ENCODE peak calls at places on chromosome 16, in seven cellular contexts. Y, W, T, X, P, H and O are unnamed samples.

GRCh38 chr16:30018731-30019158 is 4.3 kb upstream of the C16orf92 start:
- DNase-seq in Y (no peak), W (no peak), T (no peak), X (no peak), P (no peak), H (no peak), O (no peak)

GRCh38 chr16:57540906-57541753 is 1.3 kb upstream of the ADGRG5 start:
- DNase-seq in Y (peak; percentile 25), W (no peak), T (no peak), X (peak; percentile 44), P (no peak), H (no peak), O (no peak)

GRCh38 chr16:56611281-56611833 is 3.0 kb downstream of the MT2A start:
- DNase-seq in Y (peak; percentile 69), W (peak; percentile 68), T (peak; percentile 59), X (peak; percentile 91), P (peak; percentile 45), H (no peak), O (no peak)

GRCh38 chr16:11621920-11622651 is 35.4 kb upstream of the LITAF start:
- DNase-seq in Y (no peak), W (no peak), T (no peak), X (no peak), P (no peak), H (no peak), O (no peak)

GRCh38 chr16:2511128-2511785 is 2.5 kb upstream of the ATP6V0C start:
- DNase-seq in Y (peak; percentile 58), W (peak; percentile 86), T (peak; percentile 57), X (peak; percentile 92), P (peak; percentile 59), H (peak; percentile 49), O (no peak)

GRCh38 chr16:67444259-67445125 is 13.6 kb downstream of the HSD11B2 start:
- DNase-seq in Y (no peak), W (no peak), T (no peak), X (no peak), P (no peak), H (peak; percentile 63), O (no peak)

GRCh38 chr16:648071-648785 is 937 bp upstream of the WDR90 start:
- DNase-seq in Y (peak; percentile 83), W (no peak), T (peak; percentile 24), X (no peak), P (no peak), H (peak; percentile 75), O (no peak)

GRCh38 chr16:30948087-30948955 is 547 bp upstream of the ORAI3 start:
- DNase-seq in Y (peak; percentile 80), W (peak; percentile 99), T (peak; percentile 99), X (peak; percentile 97), P (peak; percentile 97), H (peak; percentile 100), O (peak; percentile 98)

GRCh38 chr16:56700195-56700594 is 17.9 kb downstream of the MT1X start:
- DNase-seq in Y (no peak), W (peak; percentile 43), T (peak; percentile 53), X (no peak), P (no peak), H (no peak), O (no peak)

GRCh38 chr16:11224894-11225676 is 30.9 kb downstream of the SOCS1 start:
- DNase-seq in Y (peak; percentile 47), W (no peak), T (no peak), X (no peak), P (no peak), H (no peak), O (no peak)

GRCh38 chr16:69310479-69311114 is 553 bp upstream of the VPS4A start:
- DNase-seq in Y (no peak), W (no peak), T (no peak), X (no peak), P (no peak), H (no peak), O (no peak)

GRCh38 chr16:67226804-67227566 is at the start of gene TMEM208:
- DNase-seq in Y (peak; percentile 98), W (peak; percentile 99), T (peak; percentile 99), X (peak; percentile 98), P (peak; percentile 98), H (peak; percentile 100), O (peak; percentile 95)

GRCh38 chr16:4057439-4057877 is 58.8 kb downstream of the ADCY9 start:
- DNase-seq in Y (no peak), W (peak; percentile 73), T (peak; percentile 68), X (no peak), P (no peak), H (no peak), O (no peak)

GRCh38 chr16:67248401-67249177 is at the start of gene SLC9A5:
- DNase-seq in Y (no peak), W (no peak), T (no peak), X (no peak), P (peak; percentile 38), H (peak; percentile 65), O (no peak)

GRCh38 chr16:12639044-12639443 is 164.6 kb downstream of the CPPED1 start:
- DNase-seq in Y (no peak), W (peak; percentile 35), T (peak; percentile 31), X (no peak), P (no peak), H (no peak), O (peak; percentile 17)

GRCh38 chr16:88062341-88062861 is 111.2 kb downstream of the BANP start:
- DNase-seq in Y (no peak), W (peak; percentile 78), T (peak; percentile 78), X (peak; percentile 85), P (no peak), H (no peak), O (peak; percentile 30)
- TF ChIP-seq CTCF in Y (no peak), W (no peak), T (no peak), X (no peak), P (no peak), H (no peak), O (no peak)

GRCh38 chr16:86932130-86932982 is 354.0 kb downstream of the FOXL1 start:
- DNase-seq in Y (no peak), W (no peak), T (no peak), X (no peak), P (no peak), H (no peak), O (no peak)

GRCh38 chr16:86930001-86930400 is 351.7 kb downstream of the FOXL1 start:
- DNase-seq in Y (no peak), W (no peak), T (no peak), X (no peak), P (no peak), H (no peak), O (no peak)

GRCh38 chr16:86930663-86931062 is 352.3 kb downstream of the FOXL1 start:
- DNase-seq in Y (no peak), W (no peak), T (no peak), X (no peak), P (no peak), H (no peak), O (no peak)

GRCh38 chr16:86929149-86929871 is 351.0 kb downstream of the FOXL1 start:
- DNase-seq in Y (no peak), W (peak; percentile 92), T (peak; percentile 84), X (peak; percentile 71), P (peak; percentile 96), H (no peak), O (no peak)

DNA sequence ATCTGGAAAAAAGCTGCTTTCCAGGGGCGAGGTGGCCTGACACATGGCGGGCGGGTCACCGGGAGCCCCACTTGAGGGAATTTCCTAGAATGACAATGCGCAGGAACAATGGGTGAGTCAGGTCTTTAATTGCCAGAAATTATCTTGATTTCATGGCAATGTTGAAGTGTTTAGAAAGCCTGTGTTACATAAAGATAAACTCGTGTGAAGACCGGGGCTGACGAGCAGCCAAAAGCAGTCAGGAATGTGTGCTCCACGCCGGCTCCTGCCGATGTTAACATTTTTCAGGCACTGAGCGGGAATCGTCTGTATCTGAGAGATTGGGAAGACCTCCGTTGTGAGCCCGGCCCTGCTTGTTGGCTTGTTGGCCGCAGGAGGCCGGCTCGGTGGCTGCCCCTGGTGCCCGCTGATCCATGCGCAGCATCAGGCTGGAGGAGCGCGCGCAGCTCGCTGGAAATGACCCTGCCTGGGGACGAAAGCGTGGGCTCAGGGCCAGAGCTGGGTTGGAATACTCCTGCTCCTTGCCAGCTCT is 353.1 kb downstream of the FOXL1 start:
- DNase-seq in Y (no peak), W (peak; percentile 89), T (peak; percentile 93), X (peak; percentile 80), P (peak; percentile 98), H (peak; percentile 29), O (no peak)
- H3K4me3 ChIP-seq in Y (no peak overlapping the region), W (no peak overlapping the region), T (no peak overlapping the region), X (peak overlapping the region; percentile 22), P (no peak overlapping the region), H (no peak overlapping the region), O (no peak overlapping the region)

DNA sequence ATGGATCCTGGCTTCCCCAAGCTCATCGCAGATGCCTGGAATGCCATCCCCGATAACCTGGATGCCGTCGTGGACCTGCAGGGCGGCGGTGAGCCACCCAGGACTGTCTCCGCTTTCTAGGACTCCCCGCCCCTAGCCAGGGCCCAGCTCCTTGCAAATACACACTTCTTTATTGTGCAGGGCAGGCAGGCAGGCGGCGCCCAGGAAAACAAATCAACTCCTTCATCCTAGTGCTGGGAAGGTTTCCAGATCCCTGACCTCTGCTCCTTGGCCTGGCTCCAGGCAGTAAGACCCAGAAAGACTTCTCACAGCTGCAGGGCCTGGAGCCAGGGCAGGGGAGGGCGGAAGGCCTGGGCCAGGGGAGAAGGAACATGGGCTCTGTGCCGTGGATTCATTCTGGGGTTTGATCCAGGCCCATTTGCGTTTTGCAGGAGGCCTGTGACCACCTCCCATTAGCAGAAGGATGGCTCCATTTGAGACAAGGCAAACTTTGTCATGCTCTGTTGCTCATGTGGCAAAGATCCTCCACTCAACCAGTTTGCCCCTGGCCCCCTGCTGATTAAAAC is 6.0 kb upstream of the LPCAT2 start:
- DNase-seq in Y (peak; percentile 97), W (peak; percentile 99), T (peak; percentile 97), X (peak; percentile 87), P (peak; percentile 76), H (peak; percentile 49), O (peak; percentile 78)
- TF ChIP-seq CTCF in Y (no peak), W (peak; percentile 25), T (peak; percentile 20), X (peak; percentile 36), P (no peak), H (no peak), O (no peak)

GRCh38 chr16:83807710-83808572 is at the start of gene HSBP1:
- DNase-seq in Y (peak; percentile 96), W (peak; percentile 91), T (peak; percentile 92), X (peak; percentile 96), P (peak; percentile 91), H (peak; percentile 98), O (peak; percentile 69)

GRCh38 chr16:83809092-83809491 is 1.3 kb downstream of the HSBP1 start:
- DNase-seq in Y (no peak), W (no peak), T (no peak), X (no peak), P (no peak), H (no peak), O (no peak)

GRCh38 chr16:83813818-83814653 is 6.3 kb downstream of the HSBP1 start:
- DNase-seq in Y (no peak), W (peak; percentile 81), T (peak; percentile 62), X (peak; percentile 53), P (peak; percentile 70), H (peak; percentile 62), O (peak; percentile 79)

GRCh38 chr16:83808573-83809014 is 816 bp downstream of the HSBP1 start:
- DNase-seq in Y (no peak), W (no peak), T (no peak), X (peak; percentile 47), P (peak; percentile 12), H (no peak), O (no peak)

DNA sequence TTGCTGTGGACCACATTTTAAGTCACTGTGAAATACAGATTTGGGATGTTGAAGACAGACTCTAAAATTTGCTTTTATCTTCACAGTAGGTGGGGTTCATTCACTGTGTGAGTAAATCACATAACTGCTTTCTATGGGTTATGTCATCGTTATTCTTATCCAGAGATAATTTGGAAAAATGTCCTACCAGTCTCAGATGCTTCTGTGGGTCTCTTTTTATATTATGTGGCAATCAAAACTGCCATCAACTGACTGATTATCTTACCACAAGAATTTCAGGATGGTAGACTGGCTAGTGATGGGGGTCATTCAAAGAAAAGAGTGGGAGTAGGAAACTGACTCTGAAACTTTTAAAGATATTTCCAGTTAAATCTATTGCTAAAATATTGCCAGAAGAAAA is 3.1 kb downstream of the HSBP1 start:
- DNase-seq in Y (no peak), W (no peak), T (no peak), X (no peak), P (no peak), H (no peak), O (no peak)
- H3K4me3 ChIP-seq in Y (no peak overlapping the region), W (no peak overlapping the region), T (no peak overlapping the region), X (no peak overlapping the region), P (no peak overlapping the region), H (no peak overlapping the region), O (no peak overlapping the region)